ENCODE peak calls at places on chromosome 20, in six cellular contexts. K is GM20000, X is breast epithelium, S is BJ, D is mammary epithelial cell, J is cardiac fibroblast. I is an unnamed sample.

GRCh38 chr20:35700625-35701148 is 1.5 kb downstream of the ROMO1 start:
- DNase-seq in K (no peak), X (no peak), S (no peak), D (peak; percentile 12), J (no peak), I (no peak)

GRCh38 chr20:12925214-12925755 is 83.5 kb upstream of the SPTLC3 start:
- DNase-seq in K (peak; percentile 68), X (no peak), S (no peak), D (peak; percentile 73), J (peak; percentile 88), I (peak; percentile 90)

GRCh38 chr20:23131766-23132165 is 45.6 kb upstream of the CD93 start:
- DNase-seq in K (no peak), X (no peak), S (no peak), D (no peak), J (no peak), I (no peak)

GRCh38 chr20:23106271-23106851 is 20.2 kb upstream of the CD93 start:
- DNase-seq in K (no peak), X (no peak), S (no peak), D (no peak), J (peak; percentile 62), I (no peak)

GRCh38 chr20:568097-568864 is 24.7 kb upstream of the CSNK2A1 start:
- DNase-seq in K (no peak), X (no peak), S (no peak), D (no peak), J (no peak), I (no peak)

GRCh38 chr20:3753098-3753497 is 14.5 kb downstream of the ADISSP start:
- DNase-seq in K (peak; percentile 88), X (no peak), S (no peak), D (peak; percentile 41), J (peak; percentile 85), I (peak; percentile 82)

GRCh38 chr20:20202793-20203192 is 150.5 kb downstream of the CFAP61 start:
- DNase-seq in K (no peak), X (no peak), S (no peak), D (no peak), J (no peak), I (no peak)

GRCh38 chr20:41308290-41308691 is 9.2 kb downstream of the ZHX3 start:
- DNase-seq in K (no peak), X (no peak), S (peak; percentile 72), D (peak; percentile 82), J (peak; percentile 95), I (peak; percentile 75)

GRCh38 chr20:37827605-37828004 is 75.3 kb upstream of the VSTM2L start:
- DNase-seq in K (no peak), X (no peak), S (no peak), D (no peak), J (no peak), I (no peak)

GRCh38 chr20:50756447-50756846 is 25.1 kb downstream of the PARD6B start:
- DNase-seq in K (no peak), X (no peak), S (no peak), D (no peak), J (no peak), I (no peak)

GRCh38 chr20:36408219-36408618 is 102.1 kb downstream of the DLGAP4 start:
- DNase-seq in K (no peak), X (no peak), S (no peak), D (peak; percentile 73), J (peak; percentile 68), I (peak; percentile 42)

GRCh38 chr20:25236450-25237304 is 11.2 kb upstream of the PYGB start:
- DNase-seq in K (no peak), X (no peak), S (no peak), D (no peak), J (no peak), I (no peak)

GRCh38 chr20:58519940-58520712 is 4.9 kb upstream of the APCDD1L start:
- DNase-seq in K (no peak), X (no peak), S (no peak), D (no peak), J (no peak), I (no peak)

GRCh38 chr20:19212524-19213502 is at the start of gene SLC24A3:
- DNase-seq in K (peak; percentile 81), X (peak; percentile 71), S (no peak), D (peak; percentile 14), J (peak; percentile 55), I (no peak)

DNA sequence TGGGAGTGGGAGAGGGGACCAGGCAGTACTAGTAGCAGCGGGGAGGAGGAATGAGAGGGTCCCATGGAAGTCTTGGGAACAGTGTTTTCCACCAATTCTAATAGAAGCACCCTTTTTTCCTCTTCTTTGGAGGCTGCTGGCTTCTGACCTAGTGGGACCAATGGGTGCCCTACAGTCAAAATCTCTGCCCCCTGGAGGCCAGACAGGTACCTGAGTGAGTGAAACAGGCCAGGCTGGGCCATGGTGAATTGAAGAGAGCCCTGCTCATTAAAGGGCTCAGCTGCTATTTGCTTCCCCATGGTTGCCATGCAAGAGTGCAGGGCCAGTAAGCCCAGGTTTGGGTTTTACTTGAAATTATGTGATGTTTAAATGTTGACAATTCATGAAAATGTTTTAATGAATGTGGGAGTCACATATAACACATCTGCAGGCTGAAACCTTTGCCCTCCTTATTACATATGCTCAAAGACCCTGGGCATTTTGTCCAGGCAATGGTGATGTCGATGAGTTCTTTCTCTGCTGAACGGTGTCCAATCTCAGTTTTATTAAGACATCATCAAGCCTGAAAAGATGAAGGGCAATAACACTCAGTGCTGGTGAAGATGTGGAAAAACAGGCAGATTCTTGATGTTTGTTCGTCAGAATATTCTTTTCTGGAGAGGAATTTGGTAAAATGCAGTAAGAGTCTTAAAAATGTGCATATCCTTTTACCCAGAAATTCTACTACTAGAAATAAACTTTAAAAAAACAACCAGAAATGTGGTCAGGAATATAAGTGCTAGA is 42.3 kb upstream of the OCSTAMP start:
- DNase-seq in K (no peak), X (no peak), S (no peak), D (no peak), J (no peak), I (no peak)
- TF ChIP-seq CTCF in K (no peak), X (no peak), S (no peak), D (no peak), J (no peak), I (no peak)

DNA sequence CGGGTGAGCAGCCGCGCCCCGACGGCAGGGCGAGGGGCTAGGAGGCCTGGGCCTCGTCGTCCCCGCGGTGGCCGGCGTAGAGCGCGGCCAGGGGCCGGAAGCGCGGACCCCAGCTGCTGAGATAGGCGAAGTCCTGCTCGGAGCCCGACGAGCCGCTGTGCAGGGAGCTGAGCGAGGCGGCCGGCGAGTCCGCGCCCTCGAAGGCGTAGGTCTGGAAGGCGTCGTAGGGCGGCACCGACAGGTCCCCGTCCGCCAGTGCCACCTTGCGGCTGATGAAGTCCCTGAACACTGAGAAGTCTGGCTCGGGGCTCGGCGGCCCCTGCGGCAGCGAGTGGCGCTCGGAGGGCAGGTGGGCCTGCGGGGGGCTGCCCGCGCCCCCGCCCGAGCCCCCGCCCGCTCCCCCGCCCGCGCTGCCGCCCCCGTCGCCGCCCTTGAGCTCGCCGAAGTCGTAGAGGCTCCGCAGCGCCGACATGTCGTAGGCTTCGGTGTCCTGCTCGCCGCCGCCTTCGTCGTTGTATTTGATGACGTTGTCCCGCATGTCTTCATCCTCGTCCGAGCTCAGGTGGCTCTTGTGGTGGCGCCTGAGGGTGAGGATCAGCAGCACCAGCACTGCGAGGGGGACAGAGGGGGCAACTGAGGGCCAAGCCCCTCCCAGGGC is 56.5 kb downstream of the CD40 start:
- DNase-seq in K (peak; percentile 96), X (peak; percentile 27), S (no peak), D (peak; percentile 30), J (peak; percentile 57), I (peak; percentile 48)
- TF ChIP-seq CTCF in K (peak; percentile 89), X (peak; percentile 33), S (peak; percentile 65), D (peak; percentile 76), J (peak; percentile 73), I (peak; percentile 67)

GRCh38 chr20:45971675-45972499 is at the start of gene ZNF335:
- DNase-seq in K (peak; percentile 99), X (peak; percentile 93), S (peak; percentile 60), D (peak; percentile 97), J (peak; percentile 99), I (peak; percentile 98)
- TF ChIP-seq CTCF in K (no peak), X (peak; percentile 49), S (peak; percentile 39), D (peak; percentile 47), J (peak; percentile 19), I (peak; percentile 29)

GRCh38 chr20:39105551-39105950 is 143.4 kb downstream of the DHX35 start:
- DNase-seq in K (no peak), X (no peak), S (no peak), D (no peak), J (no peak), I (no peak)
- TF ChIP-seq CTCF in K (peak; percentile 4), X (no peak), S (no peak), D (peak; percentile 43), J (no peak), I (no peak)

GRCh38 chr20:47445291-47445690 is 56.4 kb upstream of the NCOA3 start:
- DNase-seq in K (no peak), X (no peak), S (no peak), D (no peak), J (no peak), I (no peak)
- TF ChIP-seq CTCF in K (no peak), X (no peak), S (no peak), D (no peak), J (no peak), I (no peak)

GRCh38 chr20:64043768-64044167 is 5.7 kb downstream of the SOX18 start:
- DNase-seq in K (no peak), X (no peak), S (no peak), D (no peak), J (no peak), I (no peak)
- TF ChIP-seq CTCF in K (no peak), X (no peak), S (no peak), D (no peak), J (no peak), I (no peak)

DNA sequence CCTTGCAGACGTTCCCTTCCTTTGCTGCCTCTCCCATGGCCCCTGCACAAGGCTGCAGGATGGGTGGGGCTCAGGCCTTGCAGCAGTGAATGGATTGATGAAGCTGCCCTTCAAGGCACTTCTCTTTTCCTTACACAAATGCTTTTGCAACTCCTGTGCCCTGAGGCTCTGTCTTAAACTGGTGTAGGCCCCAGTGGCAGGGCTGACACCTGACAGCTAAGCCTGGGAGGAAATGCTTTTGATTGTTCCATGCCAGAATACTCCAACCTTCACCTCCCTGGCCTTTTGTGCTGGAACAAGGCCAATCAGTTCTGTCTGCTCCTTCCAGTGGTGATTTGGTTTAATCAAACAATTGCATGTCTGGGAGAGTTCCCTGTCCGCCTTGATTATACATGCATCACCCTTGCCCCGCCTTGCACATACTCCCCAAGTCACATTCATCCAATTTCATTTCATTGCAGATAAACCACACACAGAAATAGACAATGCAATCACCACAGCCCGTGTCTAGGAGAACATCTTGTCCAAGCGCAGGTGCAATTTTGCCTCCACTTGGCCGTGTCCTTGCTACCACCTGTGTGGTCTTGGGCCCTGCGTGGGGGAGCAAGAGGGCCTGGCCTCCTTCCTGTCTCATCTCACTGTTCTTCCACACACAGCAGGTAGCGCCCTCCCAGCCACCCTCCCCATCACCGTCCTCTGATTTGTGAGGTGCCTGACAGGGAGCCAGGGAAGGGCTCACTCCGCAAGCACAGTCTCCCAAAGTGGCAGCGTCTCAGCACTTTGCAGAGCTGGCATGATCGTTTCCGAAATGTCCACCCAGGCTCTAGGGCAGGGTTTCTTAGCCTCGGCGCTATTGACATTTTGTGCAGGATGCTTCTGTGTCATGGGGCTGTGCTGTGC is 120.4 kb downstream of the CDH26 start:
- DNase-seq in K (no peak), X (no peak), S (no peak), D (peak; percentile 68), J (no peak), I (no peak)
- TF ChIP-seq CTCF in K (no peak), X (no peak), S (no peak), D (no peak), J (no peak), I (no peak)